ENCODE peak calls at places on chromosomes 3 and 15, in nine cellular contexts. W is Karpas-422; K is CD8-positive, alpha-beta T cell; B is neural progenitor cell; O is fibroblast of lung; N is adrenal gland; U is tibial artery; H is A673; G is BE2C. V is an unnamed sample.

GRCh38 chr3:156685198-156685597 is 10.8 kb downstream of the TIPARP start:
- DNase-seq in W (no peak), H (no peak), G (no peak), B (peak; percentile 5), O (no peak), N (no peak), K (no peak), U (no peak), V (no peak)

GRCh38 chr3:159727506-159727905 is 261.1 kb upstream of the IL12A start:
- DNase-seq in U (no peak), K (no peak), O (no peak), N (no peak), B (no peak), H (no peak), G (no peak), W (no peak), V (no peak)

GRCh38 chr3:151584603-151585002 is 123.7 kb upstream of the IGSF10 start:
- DNase-seq in K (no peak), W (no peak), U (no peak), G (no peak), H (peak; percentile 48), N (no peak), B (no peak), O (no peak), V (no peak)

GRCh38 chr3:188051801-188052228 is 102.1 kb upstream of the LPP start:
- DNase-seq in B (no peak), G (no peak), U (peak; percentile 94), W (no peak), H (no peak), N (peak; percentile 59), O (peak; percentile 44), K (no peak), V (peak; percentile 82)

GRCh38 chr3:134374791-134375541 is 719 bp upstream of the AMOTL2 start:
- DNase-seq in O (no peak), W (no peak), H (no peak), B (peak; percentile 75), G (no peak), U (no peak), N (no peak), K (no peak), V (peak; percentile 58)

GRCh38 chr3:31980530-31981205 is 394 bp downstream of the OSBPL10 start:
- DNase-seq in O (peak; percentile 39), G (peak; percentile 4), K (no peak), W (peak; percentile 89), N (peak; percentile 47), B (peak; percentile 78), H (peak; percentile 27), U (peak; percentile 75), V (no peak)

GRCh38 chr3:194508486-194509449 is 22.0 kb upstream of the ATP13A3 start:
- DNase-seq in B (no peak), H (peak; percentile 32), K (no peak), W (no peak), U (no peak), G (no peak), N (no peak), O (peak; percentile 34), V (peak; percentile 2)

GRCh38 chr15:73939138-73939537 is 12.9 kb downstream of the LOXL1 start:
- DNase-seq in O (no peak), W (no peak), U (peak; percentile 60), G (peak; percentile 36), B (no peak), K (no peak), H (no peak), N (no peak), V (no peak)

GRCh38 chr15:52663895-52664294 is 15.3 kb downstream of the ATOSA start:
- DNase-seq in U (no peak), K (no peak), N (no peak), B (no peak), O (no peak), G (no peak), H (no peak), W (no peak), V (no peak)

GRCh38 chr15:41934843-41935242 is 37.5 kb downstream of the EHD4 start:
- DNase-seq in W (peak; percentile 69), N (no peak), U (peak; percentile 63), G (no peak), K (peak; percentile 41), H (peak; percentile 82), O (no peak), B (no peak), V (no peak)

GRCh38 chr3:156631323-156631722 is 43.1 kb upstream of the TIPARP start:
- DNase-seq in G (no peak), W (no peak), K (no peak), H (no peak), N (no peak), O (no peak), B (no peak), U (no peak), V (no peak)

GRCh38 chr3:183878071-183878470 is 6.6 kb downstream of the PARL start:
- DNase-seq in B (no peak), N (no peak), G (no peak), U (no peak), K (no peak), W (no peak), H (no peak), O (no peak), V (no peak)

GRCh38 chr3:132134611-132135010 is 99.8 kb upstream of the CPNE4 start:
- DNase-seq in O (peak; percentile 89), B (no peak), W (no peak), U (no peak), G (no peak), K (no peak), H (no peak), N (no peak), V (no peak)

GRCh38 chr3:119295816-119296484 is 1.8 kb downstream of the ARHGAP31 start:
- DNase-seq in N (no peak), K (no peak), G (no peak), H (no peak), U (no peak), B (no peak), O (peak; percentile 12), W (no peak), V (no peak)

GRCh38 chr15:76987896-76988860 is 6.7 kb upstream of the PSTPIP1 start:
- DNase-seq in K (no peak), W (peak; percentile 56), U (peak; percentile 77), H (no peak), O (no peak), G (no peak), B (no peak), N (peak; percentile 1), V (peak; percentile 70)

GRCh38 chr3:14133876-14134275 is 9.0 kb downstream of the TMEM43 start:
- DNase-seq in H (no peak), O (no peak), W (no peak), G (no peak), U (no peak), N (no peak), B (no peak), K (no peak), V (no peak)

GRCh38 chr3:156687023-156687422 is 12.6 kb downstream of the TIPARP start:
- DNase-seq in G (no peak), B (no peak), U (no peak), W (peak; percentile 51), N (no peak), K (no peak), O (no peak), H (no peak), V (no peak)

GRCh38 chr3:184110316-184110725 is 13.5 kb downstream of the HTR3E start:
- DNase-seq in N (peak; percentile 27), H (no peak), B (peak; percentile 3), W (no peak), U (no peak), K (no peak), O (peak; percentile 28), G (no peak), V (no peak)

GRCh38 chr15:44811347-44811746 is 75.0 kb downstream of the TRIM69 start:
- DNase-seq in W (no peak), U (no peak), K (no peak), O (no peak), B (no peak), G (no peak), H (no peak), N (no peak), V (no peak)

GRCh38 chr3:187744169-187745151 is 808 bp downstream of the BCL6 start:
- DNase-seq in H (peak; percentile 48), W (peak; percentile 80), G (peak; percentile 46), U (peak; percentile 77), B (peak; percentile 73), K (peak; percentile 20), N (peak; percentile 71), O (peak; percentile 48), V (no peak)

GRCh38 chr3:195179782-195180489 is 91.0 kb downstream of the XXYLT1 start:
- DNase-seq in W (no peak), N (no peak), K (no peak), H (peak; percentile 69), B (no peak), O (no peak), U (peak; percentile 57), G (no peak), V (no peak)

GRCh38 chr15:78054971-78055370 is 22.5 kb downstream of the TBC1D2B start:
- DNase-seq in N (no peak), K (no peak), H (no peak), B (no peak), O (no peak), W (no peak), G (no peak), U (peak; percentile 41), V (no peak)
- H3K4me1 ChIP-seq in N (peaks cover 73% of the 10 kb centered on the region), K (peaks cover 89% of the 10 kb centered on the region), H (peaks cover 31% of the 10 kb centered on the region), B (peaks cover 20% of the 10 kb centered on the region), O (peaks cover 29% of the 10 kb centered on the region), W (peaks cover 100% of the 10 kb centered on the region), G (peaks cover 15% of the 10 kb centered on the region), U (peaks cover 44% of the 10 kb centered on the region), V (peaks cover 83% of the 10 kb centered on the region)

GRCh38 chr15:62515696-62516395 is 350.8 kb upstream of the C2CD4B start:
- DNase-seq in W (no peak), U (no peak), K (no peak), H (no peak), N (no peak), O (no peak), B (no peak), G (no peak), V (no peak)
- H3K9me3 ChIP-seq in W (no peaks in the 10 kb centered on the region), U (no peaks in the 10 kb centered on the region), K (no peaks in the 10 kb centered on the region), H (no peaks in the 10 kb centered on the region), N (no peaks in the 10 kb centered on the region), O (no peaks in the 10 kb centered on the region), B (no peaks in the 10 kb centered on the region), G (no peaks in the 10 kb centered on the region), V (no peaks in the 10 kb centered on the region)

GRCh38 chr3:5186089-5186853 is 1.2 kb upstream of the EDEM1 start:
- DNase-seq in G (no peak), O (no peak), H (no peak), K (no peak), B (no peak), N (no peak), W (no peak), U (no peak), V (no peak)
- H3K4me3 ChIP-seq in G (peak overlapping the region; percentile 66), O (no peak overlapping the region), H (peak overlapping the region; percentile 73), K (no peak overlapping the region), B (peak overlapping the region; percentile 75), N (peak overlapping the region; percentile 82), W (peak overlapping the region; percentile 73), U (peak overlapping the region; percentile 79), V (peak overlapping the region; percentile 100)

DNA sequence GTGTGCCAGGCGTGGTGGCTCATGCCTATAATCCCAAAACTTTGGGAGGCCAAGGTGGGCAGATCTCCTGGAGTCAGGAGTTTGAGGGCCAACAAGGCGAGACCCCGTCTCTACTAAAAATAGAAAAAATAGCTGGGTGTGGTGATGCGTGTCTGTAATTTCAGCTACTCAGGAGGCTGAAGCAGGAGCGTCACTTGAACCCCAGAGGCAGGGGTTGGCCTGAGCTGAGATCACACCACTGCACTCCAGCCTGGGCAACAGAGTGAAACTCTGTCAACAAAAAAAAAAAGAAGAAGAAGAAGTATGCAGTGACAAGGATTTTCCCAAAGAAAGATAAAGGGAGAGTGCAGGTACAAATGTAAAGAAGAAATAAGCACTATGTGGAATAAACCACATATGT is 296.5 kb upstream of the PROK2 start:
- DNase-seq in N (no peak), B (no peak), O (no peak), K (no peak), W (peak; percentile 64), G (no peak), U (no peak), H (no peak), V (no peak)
- H3K4me1 ChIP-seq in N (no peaks in the 10 kb centered on the region), B (peaks cover 11% of the 10 kb centered on the region), O (no peaks in the 10 kb centered on the region), K (no peaks in the 10 kb centered on the region), W (peaks cover 94% of the 10 kb centered on the region), G (peaks cover 3% of the 10 kb centered on the region), U (no peaks in the 10 kb centered on the region), H (no peaks in the 10 kb centered on the region), V (peaks cover 5% of the 10 kb centered on the region)

V was measured in right atrium auricular region.